ENCODE peak calls at places on chromosomes 3 and 15, in five cellular contexts. M is occipital lobe, Z is kidney glomerular epithelial cell, E is frontal cortex, F is tibial nerve. P is an unnamed sample.

GRCh38 chr15:81281925-81282895 is 41.7 kb downstream of the STARD5 start:
- DNase-seq in M (no peak), Z (no peak), E (no peak), F (no peak), P (no peak)

GRCh38 chr15:31344266-31344665 is 17.6 kb downstream of the KLF13 start:
- DNase-seq in M (no peak), Z (no peak), E (no peak), F (no peak), P (no peak)

GRCh38 chr15:82031871-82032270 is 13.9 kb downstream of the MEX3B start:
- DNase-seq in M (no peak), Z (no peak), E (no peak), F (no peak), P (no peak)

GRCh38 chr3:114035896-114036295 is 20.4 kb downstream of the CCDC191 start:
- DNase-seq in M (no peak), Z (no peak), E (no peak), F (no peak), P (no peak)

GRCh38 chr3:98695816-98696215 is 67.3 kb upstream of the ST3GAL6 start:
- DNase-seq in M (no peak), Z (no peak), E (no peak), F (no peak), P (no peak)

GRCh38 chr3:134348524-134348923 is 25.7 kb downstream of the AMOTL2 start:
- DNase-seq in M (no peak), Z (no peak), E (no peak), F (no peak), P (no peak)

GRCh38 chr15:61410656-61411055 is 181.6 kb upstream of the RORA start:
- DNase-seq in M (no peak), Z (no peak), E (no peak), F (no peak), P (no peak)

GRCh38 chr3:50516048-50516871 is 12.8 kb upstream of the CACNA2D2 start:
- DNase-seq in M (no peak), Z (no peak), E (no peak), F (no peak), P (no peak)

GRCh38 chr15:79970921-79971434 is at the start of gene BCL2A1:
- DNase-seq in M (no peak), Z (peak), E (no peak), F (no peak), P (no peak)

GRCh38 chr15:29568840-29569532 is 253.3 kb downstream of the TJP1 start:
- DNase-seq in M (no peak), Z (peak), E (no peak), F (no peak), P (no peak)

GRCh38 chr15:91634163-91634562 is 219.3 kb upstream of the SLCO3A1 start:
- DNase-seq in M (no peak), Z (no peak), E (no peak), F (no peak), P (no peak)

GRCh38 chr3:177419904-177420601 is 222.8 kb upstream of the TBL1XR1 start:
- DNase-seq in M (no peak), Z (no peak), E (no peak), F (no peak), P (peak)

GRCh38 chr15:80580536-80581260 is 114.4 kb upstream of the ABHD17C start:
- DNase-seq in M (no peak), Z (no peak), E (no peak), F (no peak), P (no peak)

P was measured in T-helper 2 cell.